ENCODE peak calls at places on chromosome 1, in five cellular contexts. W is trophoblast cell, A is H1, R is neuronal stem cell, Y is mesenchymal stem cell. D is an unnamed sample.

GRCh38 chr1:214068979-214069378 is 81.2 kb downstream of the PROX1 start:
- DNase-seq in R (no peak), W (no peak), A (no peak), Y (no peak), D (no peak)

GRCh38 chr1:26768755-26769154 is 19.0 kb upstream of the PIGV start:
- DNase-seq in R (no peak), W (peak), A (no peak), Y (peak), D (no peak)

GRCh38 chr1:147717051-147717705 is 43.2 kb downstream of the GJA5 start:
- DNase-seq in A (no peak), W (peak), R (no peak), Y (no peak), D (no peak)

GRCh38 chr1:50279622-50280320 is 143.5 kb downstream of the DMRTA2 start:
- DNase-seq in R (peak), Y (no peak), A (peak), W (peak), D (peak)

GRCh38 chr1:201916649-201917249 is 28.1 kb downstream of the SHISA4 start:
- DNase-seq in A (no peak), Y (peak), R (no peak), W (peak), D (no peak)

GRCh38 chr1:158329807-158330206 is 1.5 kb downstream of the CD1B start:
- DNase-seq in Y (no peak), A (no peak), W (no peak), R (no peak), D (no peak)

GRCh38 chr1:54266195-54266594 is 66.2 kb downstream of the MRPL37 start:
- DNase-seq in Y (no peak), A (no peak), R (no peak), W (no peak), D (no peak)

GRCh38 chr1:64502924-64503323 is 33.0 kb downstream of the CACHD1 start:
- DNase-seq in Y (no peak), R (no peak), W (no peak), A (no peak), D (no peak)

GRCh38 chr1:175152006-175152652 is 40.4 kb downstream of the KIAA0040 start:
- DNase-seq in W (peak), A (peak), Y (peak), R (peak), D (peak)

GRCh38 chr1:180301135-180301737 is 71.2 kb downstream of the LHX4 start:
- DNase-seq in Y (peak), W (no peak), A (no peak), R (no peak), D (no peak)

GRCh38 chr1:187491082-187491720 is 662.5 kb downstream of the PLA2G4A start:
- DNase-seq in R (no peak), A (no peak), Y (peak), W (peak), D (no peak)

GRCh38 chr1:230368363-230368762 is 57.8 kb downstream of the PGBD5 start:
- DNase-seq in W (no peak), R (no peak), A (no peak), Y (peak), D (no peak)

GRCh38 chr1:9910080-9910424 is at the start of gene CTNNBIP1:
- DNase-seq in Y (no peak), A (no peak), R (no peak), W (no peak), D (no peak)

GRCh38 chr1:1986451-1987141 is 17.0 kb downstream of the CFAP74 start:
- DNase-seq in R (no peak), Y (no peak), W (peak), A (no peak), D (no peak)

GRCh38 chr1:53938136-53938830 is 7.2 kb downstream of the IFT25 start:
- DNase-seq in R (no peak), A (no peak), Y (peak), W (no peak), D (no peak)

GRCh38 chr1:118304722-118305344 is 119.8 kb upstream of the SPAG17 start:
- DNase-seq in Y (no peak), W (no peak), A (no peak), R (peak), D (no peak)

GRCh38 chr1:2322593-2323295 is 68.6 kb downstream of the MORN1 start:
- DNase-seq in W (peak), A (no peak), R (no peak), Y (no peak), D (no peak)

GRCh38 chr1:151715726-151716404 is 738 bp downstream of the CELF3 start:
- DNase-seq in R (peak), W (no peak), A (peak), Y (no peak), D (peak)

GRCh38 chr1:23967871-23968270 is 8.2 kb downstream of the PNRC2 start:
- DNase-seq in R (no peak), W (no peak), A (no peak), Y (no peak), D (no peak)
- H2BK12ac ChIP-seq in R (no peak), W (no peak), A (no peak), Y (no peak), D (no peak)

GRCh38 chr1:59511476-59512465 is 214.9 kb downstream of the FGGY start:
- DNase-seq in W (no peak), A (no peak), Y (no peak), R (no peak), D (no peak)
- H2BK12ac ChIP-seq in W (no peak), A (no peak), Y (no peak), R (no peak), D (no peak)

DNA sequence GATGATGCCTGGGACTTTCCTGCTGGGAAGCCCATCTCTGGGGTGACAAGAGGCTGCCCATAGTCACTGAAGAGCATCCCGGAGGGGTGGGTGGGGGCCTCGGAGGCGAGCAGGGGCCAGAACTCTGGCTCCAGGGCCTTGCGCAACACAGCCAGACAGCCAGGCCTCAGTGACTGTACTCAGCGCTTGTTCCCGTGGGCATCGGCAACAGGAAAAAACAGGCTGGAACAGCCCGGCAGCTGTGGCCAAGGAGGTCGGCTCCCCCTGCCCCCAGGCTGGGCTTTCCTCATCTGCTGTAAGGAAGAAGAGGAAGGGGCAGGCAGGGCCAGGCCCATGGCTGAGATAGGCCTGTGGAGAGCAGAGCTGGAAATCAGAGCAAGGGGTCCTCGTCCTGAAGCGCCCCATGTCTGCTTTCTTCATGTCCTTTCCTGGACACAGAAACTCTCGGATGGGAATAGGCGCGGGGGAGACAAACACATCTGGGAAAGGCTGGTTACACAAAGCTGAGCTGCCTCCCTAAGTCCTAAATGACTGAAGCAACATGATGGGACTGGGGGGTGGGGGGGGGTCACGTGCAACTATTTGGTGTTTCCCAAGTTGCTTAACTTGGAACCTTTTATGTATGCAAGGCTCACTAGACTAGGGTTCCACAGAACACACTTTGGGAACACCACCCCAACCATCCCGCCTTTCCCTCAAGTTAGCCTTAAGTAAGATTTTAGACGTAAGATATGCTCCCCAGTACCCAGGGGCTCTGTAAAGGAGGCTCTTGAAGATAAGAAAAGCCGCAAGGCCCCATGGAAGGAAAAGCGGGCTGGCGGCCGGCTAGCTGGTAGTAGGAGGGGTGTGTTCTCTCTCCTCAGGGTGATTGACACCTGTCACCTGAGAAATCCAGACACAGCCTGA is 30.7 kb downstream of the HSPG2 start:
- DNase-seq in R (no peak), Y (peak), W (peak), A (no peak), D (no peak)
- H2BK12ac ChIP-seq in R (no peak), Y (peak), W (peak), A (no peak), D (no peak)

GRCh38 chr1:20107351-20107750 is 12.0 kb downstream of the PLA2G2D start:
- DNase-seq in A (no peak), W (no peak), R (no peak), Y (no peak), D (no peak)

GRCh38 chr1:20107767-20108166 is 11.6 kb downstream of the PLA2G2D start:
- DNase-seq in W (peak), Y (no peak), A (no peak), R (no peak), D (no peak)

GRCh38 chr1:20110679-20111078 is 8.7 kb downstream of the PLA2G2D start:
- DNase-seq in A (no peak), Y (no peak), R (no peak), W (peak), D (no peak)

GRCh38 chr1:20108724-20109123 is 10.6 kb downstream of the PLA2G2D start:
- DNase-seq in W (no peak), A (no peak), Y (no peak), R (no peak), D (no peak)

GRCh38 chr1:20109223-20109856 is 10.0 kb downstream of the PLA2G2D start:
- DNase-seq in Y (no peak), R (no peak), W (no peak), A (no peak), D (no peak)
- H2BK12ac ChIP-seq in Y (no peak), R (no peak), W (peak), A (peak), D (no peak)

DNA sequence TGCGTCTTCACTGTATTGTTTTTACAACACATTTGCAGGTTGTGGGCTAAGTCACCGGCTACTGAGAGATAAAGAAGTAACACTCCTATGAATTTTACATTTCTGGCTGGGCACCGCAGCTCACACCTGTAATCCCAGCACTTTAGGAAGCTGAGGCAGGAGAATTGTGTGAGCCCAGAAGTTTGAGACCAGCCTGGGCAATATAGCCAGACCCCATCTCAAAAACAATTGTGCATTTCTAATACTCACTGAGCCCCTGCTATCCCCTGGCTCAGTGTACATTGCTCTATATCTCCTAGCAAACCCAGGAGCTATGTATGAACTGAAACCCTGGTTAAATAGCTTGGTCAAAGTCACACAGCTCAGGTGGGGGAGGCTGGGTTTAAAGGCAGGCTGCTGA is 108.7 kb downstream of the ZNF281 start:
- DNase-seq in W (no peak), R (no peak), Y (no peak), A (no peak), D (no peak)
- H2BK12ac ChIP-seq in W (no peak), R (no peak), Y (no peak), A (no peak), D (no peak)

DNA sequence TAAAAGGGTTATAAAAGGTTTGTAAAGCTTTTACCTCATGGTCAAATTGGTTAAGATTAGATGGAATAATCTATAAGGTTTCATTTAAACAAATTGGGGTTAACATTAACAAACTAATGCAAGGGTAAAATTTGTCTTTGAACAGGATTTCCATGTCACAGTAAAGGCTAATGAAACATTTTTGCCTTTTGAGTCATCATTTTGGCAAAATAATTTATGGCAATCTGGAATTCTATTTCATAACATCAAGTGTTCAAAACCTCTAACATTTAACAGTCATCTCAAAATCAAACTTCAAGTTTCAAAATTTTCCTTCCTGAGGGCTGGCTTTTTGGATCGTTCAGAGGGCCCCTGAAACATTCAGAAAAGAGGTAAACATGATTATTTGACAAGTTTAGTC is 6.6 kb upstream of the CD46 start:
- DNase-seq in W (no peak), R (no peak), A (no peak), Y (no peak), D (no peak)
- H2BK12ac ChIP-seq in W (no peak), R (no peak), A (no peak), Y (no peak), D (no peak)

GRCh38 chr1:162710349-162710748 is 78.1 kb downstream of the DDR2 start:
- DNase-seq in A (no peak), W (no peak), R (no peak), Y (no peak), D (no peak)
- H2BK12ac ChIP-seq in A (no peak), W (no peak), R (no peak), Y (peak), D (no peak)

GRCh38 chr1:91572044-91572443 is 71.4 kb downstream of the CDC7 start:
- DNase-seq in Y (no peak), A (no peak), W (no peak), R (no peak), D (no peak)
- H2BK12ac ChIP-seq in Y (peak), A (no peak), W (no peak), R (no peak), D (no peak)

GRCh38 chr1:116309090-116309870 is 63.8 kb upstream of the ATP1A1 start:
- DNase-seq in W (no peak), R (no peak), Y (no peak), A (no peak), D (no peak)

GRCh38 chr1:116306837-116307442 is 66.1 kb upstream of the ATP1A1 start:
- DNase-seq in Y (no peak), A (no peak), R (no peak), W (no peak), D (no peak)

GRCh38 chr1:116310172-116310571 is 62.9 kb upstream of the ATP1A1 start:
- DNase-seq in R (no peak), A (no peak), Y (no peak), W (no peak), D (no peak)

GRCh38 chr1:116302281-116302680 is 70.8 kb upstream of the ATP1A1 start:
- DNase-seq in Y (no peak), A (no peak), W (no peak), R (no peak), D (no peak)

DNA sequence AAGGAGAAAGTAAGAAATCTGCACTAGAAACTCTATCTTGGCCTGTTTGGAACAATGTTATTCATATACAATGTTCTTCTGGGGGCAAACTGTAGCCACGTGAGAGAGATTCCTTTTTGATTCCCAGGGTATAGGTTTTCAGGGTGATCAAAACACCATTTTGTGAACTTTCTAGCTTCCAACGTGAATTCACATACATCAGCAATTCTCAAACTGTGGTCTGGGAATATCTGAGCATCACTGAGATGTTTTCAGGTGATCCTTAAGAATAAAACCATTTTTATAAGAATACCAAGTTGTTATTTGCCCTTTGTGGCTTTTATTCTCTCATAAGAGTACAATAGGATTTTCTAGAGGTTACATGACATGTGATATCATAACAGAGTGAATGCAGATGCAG is 66.9 kb upstream of the ATP1A1 start:
- DNase-seq in R (no peak), Y (no peak), W (no peak), A (no peak), D (no peak)
- H2BK12ac ChIP-seq in R (no peak), Y (no peak), W (no peak), A (no peak), D (no peak)

DNA sequence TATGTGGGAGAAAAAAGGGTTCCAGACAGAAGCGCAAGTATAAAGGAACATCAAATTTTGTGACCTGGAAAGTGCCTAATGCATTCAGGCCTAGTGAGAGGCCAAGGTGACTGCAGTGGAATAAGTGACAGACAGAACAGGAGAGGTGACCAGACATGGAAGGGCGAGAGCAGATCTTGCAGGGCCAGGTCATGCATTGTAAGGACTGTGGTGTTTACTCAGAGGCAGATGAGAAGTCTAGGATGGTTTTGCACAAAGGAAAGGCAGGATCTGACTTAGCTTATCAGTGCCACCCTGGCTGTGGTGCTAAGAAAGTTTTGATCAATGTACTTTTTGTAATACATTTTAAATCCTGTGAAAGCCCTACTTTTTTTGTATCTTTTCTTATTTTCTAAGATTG is 34.1 kb upstream of the AHCYL1 start:
- DNase-seq in W (no peak), Y (no peak), A (no peak), R (no peak), D (no peak)
- H2BK12ac ChIP-seq in W (peak), Y (no peak), A (no peak), R (no peak), D (no peak)

D was measured in H9.